ENCODE peak calls at places on chromosomes 7 and 10, in four cellular contexts. E, J, K and C are unnamed samples. For H3K4me1, the result is how much of the 10 kb centered on the place peaks cover.

GRCh38 chr10:73495884-73496674 is at the start of gene PPP3CB:
- DNase-seq in E (peak), J (peak), K (peak), C (peak)

GRCh38 chr7:10974717-10975032 is 1.0 kb downstream of the PHF14 start:
- DNase-seq in E (no peak), J (no peak), K (no peak), C (no peak)

GRCh38 chr7:117673839-117674238 is 194.0 kb downstream of the CFTR start:
- DNase-seq in E (no peak), J (no peak), K (no peak), C (no peak)

GRCh38 chr7:68823996-68824780 is 774.1 kb upstream of the AUTS2 start:
- DNase-seq in E (no peak), J (no peak), K (no peak), C (no peak)

GRCh38 chr10:43138757-43139241 is 554 bp downstream of the CSGALNACT2 start:
- DNase-seq in E (no peak), J (no peak), K (no peak), C (no peak)

GRCh38 chr10:63217120-63217605 is 84.0 kb downstream of the NRBF2 start:
- DNase-seq in E (no peak), J (no peak), K (no peak), C (peak)

GRCh38 chr7:134186022-134186421 is 58.9 kb downstream of the LRGUK start:
- DNase-seq in E (no peak), J (no peak), K (no peak), C (no peak)

GRCh38 chr10:3365630-3366029 is 193.0 kb upstream of the PITRM1 start:
- DNase-seq in E (no peak), J (no peak), K (no peak), C (no peak)

GRCh38 chr10:30439931-30440330 is 5.9 kb downstream of the MAP3K8 start:
- DNase-seq in E (no peak), J (no peak), K (no peak), C (no peak)

GRCh38 chr7:73919694-73920375 is 58.9 kb downstream of the TMEM270 start:
- DNase-seq in E (peak), J (no peak), K (no peak), C (no peak)

GRCh38 chr7:132407764-132408163 is 168.5 kb downstream of the PLXNA4 start:
- DNase-seq in E (no peak), J (no peak), K (no peak), C (no peak)

GRCh38 chr7:71904486-71904885 is 507.7 kb downstream of the CALN1 start:
- DNase-seq in E (no peak), J (no peak), K (no peak), C (no peak)

DNA sequence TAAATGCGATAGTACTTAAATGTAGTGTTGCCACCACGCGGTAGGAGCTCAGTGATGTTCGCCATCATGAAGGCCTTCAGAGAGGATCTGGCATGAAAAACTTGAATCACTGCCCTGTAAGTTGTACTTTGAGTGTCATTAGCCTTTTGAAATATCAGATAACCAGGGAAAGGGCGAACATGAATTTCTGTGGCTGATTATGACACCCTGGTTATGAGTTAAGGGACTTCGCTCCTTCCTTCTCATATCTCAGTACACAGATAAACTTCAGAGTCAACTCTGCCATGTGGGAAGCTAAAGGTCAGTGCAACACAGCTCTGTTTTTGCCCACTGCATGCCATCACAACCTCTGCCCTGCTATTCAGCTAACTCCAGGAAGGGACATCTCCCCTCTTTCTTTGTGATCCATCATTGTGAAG is 8.9 kb upstream of the ACSL5 start:
- DNase-seq in E (no peak), J (no peak), K (no peak), C (no peak)
- H3K4me1 ChIP-seq in E (under half), J (under half), K (under half), C (under half)

GRCh38 chr10:27240212-27240890 is at the start of gene ACBD5:
- DNase-seq in E (peak), J (peak), K (peak), C (peak)
- H3K4me1 ChIP-seq in E (under half), J (under half), K (under half), C (under half)

GRCh38 chr7:25945608-25946007 is 206.4 kb upstream of the NFE2L3 start:
- DNase-seq in E (no peak), J (no peak), K (no peak), C (no peak)

GRCh38 chr7:25946181-25946580 is 205.8 kb upstream of the NFE2L3 start:
- DNase-seq in E (no peak), J (peak), K (no peak), C (no peak)

GRCh38 chr7:25949672-25950487 is 202.1 kb upstream of the NFE2L3 start:
- DNase-seq in E (no peak), J (peak), K (no peak), C (peak)

GRCh38 chr7:25945181-25945580 is 206.8 kb upstream of the NFE2L3 start:
- DNase-seq in E (no peak), J (peak), K (no peak), C (no peak)

GRCh38 chr7:25947669-25948516 is 204.1 kb upstream of the NFE2L3 start:
- DNase-seq in E (no peak), J (peak), K (no peak), C (no peak)
- H3K4me1 ChIP-seq in E (under half), J (under half), K (under half), C (under half)

GRCh38 chr10:79144341-79145173 is 75.8 kb downstream of the ZMIZ1 start:
- DNase-seq in E (no peak), J (no peak), K (no peak), C (no peak)

GRCh38 chr10:79146611-79147130 is 77.9 kb downstream of the ZMIZ1 start:
- DNase-seq in E (peak), J (peak), K (peak), C (no peak)

GRCh38 chr10:79147306-79147705 is 78.5 kb downstream of the ZMIZ1 start:
- DNase-seq in E (no peak), J (no peak), K (no peak), C (no peak)

GRCh38 chr10:79145174-79145483 is 76.4 kb downstream of the ZMIZ1 start:
- DNase-seq in E (no peak), J (no peak), K (no peak), C (no peak)

GRCh38 chr10:79145517-79146470 is 77.0 kb downstream of the ZMIZ1 start:
- DNase-seq in E (no peak), J (no peak), K (no peak), C (no peak)
- H3K4me1 ChIP-seq in E (half or more), J (half or more), K (half or more), C (half or more)

DNA sequence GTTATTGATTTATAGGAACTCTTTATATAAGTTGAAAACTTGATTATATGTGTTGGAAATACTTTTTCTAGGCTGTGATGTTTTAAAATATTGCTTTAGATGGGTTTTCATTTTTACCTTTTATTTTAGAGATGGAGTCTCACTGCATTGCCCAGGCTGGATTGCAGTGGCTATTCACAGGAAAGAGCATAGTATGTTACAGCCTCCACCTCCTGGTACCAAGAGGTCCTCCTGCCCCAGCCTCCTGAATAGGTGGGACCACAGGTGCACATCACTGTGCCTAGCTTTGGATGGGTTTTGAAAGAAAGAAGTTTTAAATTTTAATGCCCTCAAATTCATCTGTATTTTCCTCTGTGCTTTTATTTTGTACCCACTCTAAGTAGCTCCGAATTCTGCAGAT is 105.4 kb downstream of the TCF7L2 start:
- DNase-seq in E (no peak), J (no peak), K (no peak), C (no peak)
- H3K4me1 ChIP-seq in E (half or more), J (under half), K (under half), C (under half)

GRCh38 chr10:44990965-44991364 is 9.8 kb upstream of the ZNF22 start:
- DNase-seq in E (peak), J (no peak), K (no peak), C (no peak)

GRCh38 chr10:44990302-44990655 is 10.4 kb upstream of the ZNF22 start:
- DNase-seq in E (peak), J (peak), K (no peak), C (peak)

GRCh38 chr10:44989621-44990301 is 11.0 kb upstream of the ZNF22 start:
- DNase-seq in E (peak), J (peak), K (no peak), C (no peak)

GRCh38 chr10:44986670-44987069 is 8.1 kb upstream of the DEPP1 start:
- DNase-seq in E (no peak), J (no peak), K (no peak), C (no peak)

DNA sequence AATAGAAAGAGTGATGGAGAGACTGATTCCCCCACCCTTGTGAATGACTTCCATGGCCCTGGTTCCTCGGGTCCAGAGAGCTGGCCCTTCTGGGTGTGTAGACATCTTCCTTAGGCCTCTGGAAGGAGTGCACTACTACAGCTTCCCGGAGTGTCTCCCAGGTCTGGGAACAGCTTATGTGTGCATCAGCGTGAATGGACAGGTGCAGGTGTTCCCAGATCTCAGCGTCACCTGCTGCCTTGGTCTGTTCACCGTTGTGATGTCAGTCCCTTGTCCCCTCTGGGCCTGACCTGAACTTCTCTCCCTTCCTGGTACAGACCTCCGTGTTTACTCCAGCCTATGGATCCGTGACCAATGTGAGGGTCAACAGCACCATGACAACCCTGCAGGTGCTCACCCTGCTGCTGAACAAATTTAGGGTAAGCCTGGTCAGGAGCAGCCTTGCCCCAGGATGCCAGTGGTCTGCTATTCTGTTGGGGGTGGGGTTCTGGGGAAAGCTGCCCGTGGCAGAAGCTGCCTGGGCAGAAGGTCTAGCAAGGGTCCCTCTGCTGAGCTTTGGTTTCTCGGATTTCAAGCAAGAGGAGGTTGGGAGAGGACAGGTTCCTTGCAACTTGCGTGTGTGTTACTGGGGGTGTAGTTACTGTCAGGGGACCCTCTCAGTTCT is 10.5 kb upstream of the DEPP1 start:
- DNase-seq in E (peak), J (peak), K (no peak), C (no peak)
- H3K4me1 ChIP-seq in E (under half), J (half or more), K (under half), C (under half)

DNA sequence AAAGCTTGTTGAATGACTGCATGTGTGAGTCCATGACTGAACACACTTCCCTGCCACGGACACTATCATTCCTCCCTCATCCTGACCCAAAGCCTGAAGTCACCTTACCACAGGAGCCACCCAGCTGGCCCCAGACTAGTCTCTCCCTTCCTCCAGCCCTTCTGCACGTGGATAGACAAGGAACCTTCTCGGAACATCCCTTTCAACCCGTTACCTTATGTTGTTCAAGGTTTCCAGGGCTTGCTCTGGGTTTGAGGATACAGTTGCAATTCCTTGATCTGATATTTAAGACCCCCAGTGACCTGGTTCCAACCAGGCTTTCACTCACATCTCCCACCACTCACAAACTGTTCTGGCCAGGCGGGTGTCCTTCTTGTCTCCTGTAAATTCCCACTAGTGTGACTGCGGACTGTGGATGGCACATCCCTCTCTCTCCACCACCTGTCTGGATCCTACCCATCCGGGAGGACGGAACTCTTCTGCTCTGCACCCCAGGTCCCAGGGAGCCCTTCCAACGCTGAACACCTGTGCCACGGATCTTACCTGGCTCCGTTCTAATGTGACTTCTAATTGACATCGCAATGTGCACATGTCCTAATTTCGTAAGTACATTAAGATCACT is 62.5 kb downstream of the HIPK2 start:
- DNase-seq in E (no peak), J (no peak), K (no peak), C (no peak)
- H3K4me1 ChIP-seq in E (under half), J (under half), K (under half), C (under half)

DNA sequence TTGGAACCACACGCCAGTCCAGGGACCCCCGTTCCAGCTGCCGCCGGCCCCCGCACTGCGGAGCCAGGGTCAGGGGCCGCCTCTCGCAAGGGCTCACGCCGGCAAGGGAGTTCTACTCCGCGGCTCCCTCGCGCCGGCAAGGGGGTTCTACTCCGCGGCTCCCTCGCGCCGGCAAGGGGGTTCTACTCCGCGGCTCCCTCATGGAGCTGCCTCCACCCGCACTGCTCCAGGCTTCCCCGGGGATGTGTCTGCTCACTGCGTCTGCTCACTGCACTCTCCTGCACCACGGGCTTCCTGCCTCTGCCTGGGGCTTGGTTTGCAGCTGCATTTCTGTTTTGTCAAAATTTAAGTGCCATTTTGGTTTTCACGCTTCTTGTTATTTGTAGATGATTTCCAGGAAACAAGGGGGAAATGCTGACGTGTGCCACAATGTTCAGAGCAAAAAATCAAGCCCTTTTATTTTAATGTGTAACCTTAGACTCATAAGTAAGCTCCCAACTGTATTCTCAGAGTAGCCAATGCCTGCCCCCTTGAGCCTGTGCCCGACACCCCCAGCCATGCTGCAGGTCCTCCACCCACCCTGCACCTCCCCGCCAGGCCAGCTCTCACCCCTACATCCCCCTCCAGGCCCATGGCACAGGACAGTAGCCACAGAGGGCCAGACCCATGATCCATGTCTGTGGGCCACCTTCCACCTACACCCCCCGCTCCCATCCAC is 246.2 kb downstream of the MAD1L1 start:
- DNase-seq in E (no peak), J (no peak), K (peak), C (peak)
- H3K4me1 ChIP-seq in E (under half), J (under half), K (under half), C (under half)